ENCODE peak calls at places on chromosomes 4 and X, in ten cellular contexts. F, V, G, Y, L, D, H, I, E and W are unnamed samples.

GRCh38 chr4:3703677-3704521 is 62.3 kb upstream of the ADRA2C start:
- DNase-seq in Y (no peak), F (no peak), D (no peak), G (no peak), L (no peak), H (peak; percentile 33), V (no peak), I (no peak), E (no peak), W (no peak)

GRCh38 chr4:108601517-108601916 is 18.9 kb upstream of the RPL34 start:
- DNase-seq in I (no peak), Y (no peak), L (no peak), D (no peak), G (no peak), E (no peak), H (no peak), V (no peak), F (no peak), W (no peak)

GRCh38 chr4:121822796-121823504 is 733 bp downstream of the CCNA2 start:
- DNase-seq in E (peak; percentile 55), F (no peak), I (peak; percentile 11), L (peak; percentile 45), G (peak; percentile 12), H (peak; percentile 28), D (peak; percentile 75), Y (no peak), V (peak; percentile 36), W (no peak)

GRCh38 chr4:2939383-2940243 is 23.6 kb downstream of the NOP14 start:
- DNase-seq in I (no peak), Y (no peak), H (no peak), G (no peak), L (no peak), V (no peak), E (no peak), F (no peak), D (no peak), W (no peak)

GRCh38 chrX:9576059-9576458 is 111.2 kb downstream of the TBL1X start:
- DNase-seq in Y (no peak), F (no peak), D (no peak), H (no peak), E (no peak), L (no peak), G (no peak), I (no peak), V (no peak), W (no peak)

GRCh38 chr4:152094851-152095700 is 334.3 kb upstream of the GATB start:
- DNase-seq in Y (peak; percentile 93), G (no peak), L (no peak), I (peak; percentile 81), D (no peak), H (no peak), E (no peak), F (no peak), V (no peak), W (no peak)

GRCh38 chrX:38880460-38880859 is 79.2 kb downstream of the MID1IP1 start:
- DNase-seq in F (no peak), E (no peak), Y (no peak), L (peak; percentile 32), H (no peak), V (no peak), G (no peak), D (no peak), I (peak; percentile 38), W (no peak)

GRCh38 chr4:7101692-7102515 is 34.0 kb upstream of the GRPEL1 start:
- DNase-seq in D (peak; percentile 73), H (peak; percentile 80), E (peak; percentile 81), L (peak; percentile 80), F (peak; percentile 46), G (peak; percentile 82), Y (no peak), V (peak; percentile 72), I (peak; percentile 59), W (peak; percentile 34)

GRCh38 chrX:70769659-70770232 is 138.8 kb downstream of the TEX11 start:
- DNase-seq in Y (no peak), V (no peak), G (no peak), I (peak; percentile 30), D (peak; percentile 12), H (no peak), F (no peak), E (peak; percentile 28), L (no peak), W (no peak)

GRCh38 chr4:139054791-139055376 is 39.3 kb downstream of the NOCT start:
- DNase-seq in I (peak; percentile 34), L (no peak), Y (no peak), H (no peak), D (no peak), F (no peak), G (no peak), E (no peak), V (no peak), W (no peak)

GRCh38 chr4:132809298-132810032 is 339.6 kb upstream of the PCDH10 start:
- DNase-seq in D (no peak), L (no peak), F (no peak), V (no peak), I (no peak), E (no peak), Y (no peak), H (peak; percentile 44), G (peak; percentile 61), W (no peak)
- TF ChIP-seq CTCF in D (no peak), L (no peak), F (peak; percentile 7), V (no peak), I (no peak), E (no peak), Y (no peak), H (no peak), G (no peak), W (no peak)

GRCh38 chrX:83469551-83469950 is 38.5 kb upstream of the POU3F4 start:
- DNase-seq in G (peak; percentile 20), D (peak; percentile 31), Y (no peak), L (peak; percentile 21), H (peak; percentile 33), V (peak; percentile 31), I (peak; percentile 1), F (no peak), E (peak; percentile 31), W (no peak)
- TF ChIP-seq CTCF in G (no peak), D (peak; percentile 42), Y (peak; percentile 51), L (peak; percentile 40), H (peak; percentile 58), V (peak; percentile 45), I (peak; percentile 23), F (no peak), E (peak; percentile 60), W (no peak)

DNA sequence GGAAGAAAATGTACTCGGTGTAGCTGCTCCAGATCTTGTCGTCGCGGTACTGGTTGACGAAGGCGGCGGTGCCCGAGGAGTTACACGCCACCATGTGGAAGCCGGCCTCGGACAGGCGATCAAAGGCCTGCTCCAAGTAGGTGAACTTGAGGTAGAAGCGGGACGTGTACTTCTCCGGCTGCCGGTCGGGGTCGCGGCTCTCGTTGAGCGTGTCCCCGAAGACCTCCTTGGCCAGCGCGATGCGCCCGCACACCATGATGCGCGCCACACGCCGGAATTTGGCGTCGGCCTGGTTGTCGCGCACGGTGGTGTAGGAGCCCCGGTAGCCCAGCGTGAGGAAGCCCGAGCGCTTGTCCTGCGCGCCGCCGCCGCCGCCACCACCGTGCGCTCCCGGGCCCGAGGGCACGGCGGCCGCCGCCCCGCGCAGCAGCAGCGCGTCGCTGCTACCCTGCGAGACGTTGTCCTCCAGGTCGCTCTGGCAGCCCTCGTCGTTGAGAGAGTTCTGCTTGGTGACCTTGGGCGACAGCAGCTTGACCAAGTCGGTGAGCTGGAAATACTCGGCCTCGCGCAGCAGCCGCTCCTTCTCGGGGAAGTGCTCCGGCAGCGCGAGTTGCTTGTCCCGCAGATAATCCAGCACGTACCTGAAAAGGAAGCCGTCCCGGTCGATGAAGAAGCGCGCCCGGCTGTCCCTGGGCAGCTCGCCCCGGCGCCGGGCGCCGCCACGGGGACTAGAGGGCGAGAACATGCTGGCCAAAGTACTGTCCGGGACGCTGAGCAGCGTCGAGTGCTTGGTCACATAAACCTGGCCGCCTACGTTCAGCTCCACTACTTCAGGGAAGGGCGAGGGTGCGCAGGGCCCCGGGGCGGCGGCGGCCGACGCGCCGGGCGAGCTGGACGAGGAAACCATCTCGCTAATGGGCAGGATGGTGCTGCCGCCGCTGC is 775 bp downstream of the KCTD8 start:
- DNase-seq in D (no peak), V (peak; percentile 47), E (peak; percentile 35), L (peak; percentile 44), Y (no peak), I (peak; percentile 8), F (no peak), H (peak; percentile 70), G (peak; percentile 59), W (peak; percentile 15)
- TF ChIP-seq CTCF in D (no peak), V (no peak), E (no peak), L (peak; percentile 16), Y (no peak), I (no peak), F (no peak), H (no peak), G (no peak), W (no peak)

DNA sequence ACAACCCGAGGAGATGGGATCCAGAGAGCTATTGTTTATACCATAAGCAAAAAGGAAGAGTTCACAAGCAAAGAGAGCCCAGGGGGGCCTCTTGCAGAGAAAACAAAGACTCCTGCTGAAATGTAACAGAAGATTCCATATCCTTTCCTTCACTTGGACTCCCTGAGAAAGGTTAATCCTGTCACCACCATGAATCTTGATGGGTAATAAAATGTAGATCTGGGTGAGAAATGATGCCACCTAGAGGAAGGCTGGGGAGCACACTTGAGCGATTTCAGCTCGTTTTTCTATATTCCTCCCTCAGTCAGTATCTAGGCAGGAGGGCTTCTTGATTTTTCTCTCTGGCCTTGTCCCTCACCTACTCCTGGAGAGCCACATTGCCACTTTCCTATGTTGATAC is 10.2 kb upstream of the KCNE5 start:
- DNase-seq in G (peak; percentile 9), D (peak; percentile 48), E (peak; percentile 31), H (peak; percentile 16), Y (no peak), F (no peak), V (no peak), L (no peak), I (peak; percentile 16), W (no peak)
- TF ChIP-seq CTCF in G (no peak), D (peak; percentile 77), E (peak; percentile 50), H (peak; percentile 50), Y (peak; percentile 50), F (peak; percentile 58), V (peak; percentile 49), L (peak; percentile 32), I (peak; percentile 55), W (no peak)

GRCh38 chr4:23931489-23931830 is 41.6 kb upstream of the PPARGC1A start:
- DNase-seq in Y (no peak), E (no peak), V (no peak), F (no peak), H (no peak), G (no peak), D (no peak), I (no peak), L (peak; percentile 19), W (no peak)

GRCh38 chr4:23934915-23935314 is 45.1 kb upstream of the PPARGC1A start:
- DNase-seq in I (peak; percentile 70), G (no peak), L (peak; percentile 19), E (no peak), H (no peak), F (no peak), Y (no peak), V (no peak), D (no peak), W (no peak)

GRCh38 chr4:23932186-23932585 is 42.3 kb upstream of the PPARGC1A start:
- DNase-seq in G (no peak), E (no peak), Y (no peak), D (no peak), H (no peak), I (no peak), L (no peak), V (no peak), F (no peak), W (no peak)

GRCh38 chr4:23934223-23934622 is 44.4 kb upstream of the PPARGC1A start:
- DNase-seq in F (no peak), G (peak; percentile 44), D (no peak), E (no peak), Y (no peak), L (no peak), H (no peak), V (no peak), I (no peak), W (no peak)

GRCh38 chr4:23932935-23933334 is 43.1 kb upstream of the PPARGC1A start:
- DNase-seq in E (no peak), D (no peak), L (peak; percentile 9), H (no peak), F (no peak), I (peak; percentile 34), Y (no peak), V (no peak), G (peak; percentile 32), W (no peak)
- TF ChIP-seq CTCF in E (no peak), D (no peak), L (peak; percentile 26), H (no peak), F (no peak), I (peak; percentile 43), Y (no peak), V (no peak), G (no peak), W (no peak)